ENCODE peak calls at places on chromosomes 5 and 9, in seven cellular contexts. H, K, U, Y, V, R and X are unnamed samples.

GRCh38 chr9:129995409-129996160 is 47.4 kb downstream of the FNBP1 start:
- ATAC-seq in Y (peak; percentile 56), R (peak; percentile 44), U (peak; percentile 52), H (no peak), K (peak; percentile 58), V (no peak), X (peak; percentile 61)

GRCh38 chr9:124594673-124595072 is 87.5 kb upstream of the NR5A1 start:
- ATAC-seq in Y (no peak), K (no peak), V (no peak), R (no peak), H (no peak), U (no peak), X (no peak)

GRCh38 chr9:127035948-127036347 is 86.5 kb downstream of the ANGPTL2 start:
- ATAC-seq in V (no peak), R (no peak), H (peak; percentile 85), U (peak; percentile 92), K (no peak), Y (peak; percentile 80), X (no peak)

GRCh38 chr5:74766348-74766886 is 500 bp downstream of the GFM2 start:
- ATAC-seq in Y (peak; percentile 41), U (peak; percentile 67), K (no peak), V (peak; percentile 45), R (peak; percentile 59), H (peak; percentile 49), X (peak; percentile 20)

GRCh38 chr5:139014726-139015125 is 139.6 kb upstream of the LRRTM2 start:
- ATAC-seq in R (no peak), K (no peak), Y (no peak), H (no peak), V (no peak), U (no peak), X (no peak)

GRCh38 chr5:122447072-122447471 is 135.0 kb downstream of the SNCAIP start:
- ATAC-seq in V (no peak), H (no peak), Y (no peak), R (no peak), U (no peak), K (no peak), X (no peak)

GRCh38 chr5:132853790-132854189 is 12.5 kb downstream of the GDF9 start:
- ATAC-seq in R (no peak), H (no peak), V (no peak), K (no peak), Y (no peak), U (no peak), X (no peak)

GRCh38 chr5:65141487-65141886 is 340.2 kb downstream of the ADAMTS6 start:
- ATAC-seq in Y (no peak), U (no peak), H (no peak), V (no peak), R (no peak), K (no peak), X (no peak)

GRCh38 chr5:112682621-112683061 is 55.0 kb upstream of the APC start:
- ATAC-seq in H (no peak), Y (no peak), V (no peak), R (no peak), K (no peak), U (no peak), X (no peak)

GRCh38 chr5:168163966-168164365 is 127.5 kb upstream of the WWC1 start:
- ATAC-seq in H (no peak), Y (no peak), U (no peak), R (no peak), V (no peak), K (no peak), X (no peak)

GRCh38 chr5:67021031-67021430 is 175.6 kb downstream of the CD180 start:
- ATAC-seq in R (no peak), U (peak; percentile 38), H (no peak), K (no peak), V (no peak), Y (no peak), X (no peak)

GRCh38 chr9:136829412-136829811 is 12.9 kb upstream of the AJM1 start:
- ATAC-seq in R (no peak), U (no peak), V (no peak), Y (no peak), K (no peak), H (no peak), X (no peak)

GRCh38 chr5:72246239-72246580 is 73.8 kb downstream of the MRPS27 start:
- ATAC-seq in R (peak; percentile 59), U (no peak), Y (peak; percentile 55), H (no peak), K (peak; percentile 46), V (no peak), X (no peak)

GRCh38 chr9:132943677-132944293 is 631 bp downstream of the TSC1 start:
- ATAC-seq in U (peak; percentile 1), H (no peak), R (no peak), K (no peak), Y (no peak), V (no peak), X (no peak)

GRCh38 chr5:142807378-142807911 is 37.3 kb downstream of the ARHGAP26 start:
- ATAC-seq in V (peak; percentile 87), U (peak; percentile 70), K (no peak), Y (peak; percentile 61), H (peak; percentile 66), R (no peak), X (no peak)

GRCh38 chr5:148792649-148793048 is 33.8 kb upstream of the ADRB2 start:
- ATAC-seq in U (no peak), Y (no peak), H (no peak), V (no peak), R (no peak), K (no peak), X (peak; percentile 13)

GRCh38 chr5:6734781-6735180 is 21.5 kb downstream of the TENT4A start:
- ATAC-seq in U (no peak), R (peak; percentile 87), H (no peak), K (no peak), Y (no peak), V (no peak), X (no peak)

GRCh38 chr5:125044491-125045282 is 298.2 kb upstream of the ZNF608 start:
- ATAC-seq in H (no peak), V (no peak), U (no peak), Y (no peak), R (no peak), K (no peak), X (no peak)

GRCh38 chr9:137244486-137245449 is 3.7 kb downstream of the TUBB4B start:
- ATAC-seq in K (no peak), Y (no peak), U (no peak), V (no peak), H (no peak), R (no peak), X (no peak)

GRCh38 chr9:124410321-124410913 is 4.8 kb downstream of the PSMB7 start:
- ATAC-seq in R (no peak), U (no peak), V (no peak), H (no peak), K (no peak), Y (no peak), X (no peak)

GRCh38 chr5:2740849-2741555 is 10.5 kb downstream of the IRX2 start:
- ATAC-seq in V (no peak), R (no peak), H (no peak), Y (no peak), K (no peak), U (no peak), X (no peak)

GRCh38 chr9:120490888-120491595 is 88.9 kb downstream of the CDK5RAP2 start:
- ATAC-seq in U (peak; percentile 33), Y (peak; percentile 69), V (peak; percentile 64), R (no peak), K (no peak), H (no peak), X (no peak)

GRCh38 chr5:172778223-172778814 is 7.3 kb upstream of the DUSP1 start:
- ATAC-seq in Y (peak; percentile 22), K (no peak), U (peak; percentile 27), H (no peak), R (no peak), V (no peak), X (peak; percentile 55)

GRCh38 chr5:73654171-73654811 is 28.3 kb downstream of the ARHGEF28 start:
- ATAC-seq in U (no peak), Y (no peak), R (no peak), H (no peak), V (no peak), K (no peak), X (peak; percentile 44)

GRCh38 chr5:150137168-150137957 is 18.3 kb downstream of the PDGFRB start:
- ATAC-seq in Y (no peak), U (peak; percentile 42), K (no peak), H (peak; percentile 6), R (no peak), V (no peak), X (no peak)

GRCh38 chr9:109463924-109464625 is 34.0 kb downstream of the PTPN3 start:
- ATAC-seq in U (no peak), H (no peak), K (peak; percentile 74), V (no peak), Y (no peak), R (no peak), X (peak; percentile 83)

GRCh38 chr5:118557103-118557805 is 431.1 kb downstream of the DTWD2 start:
- ATAC-seq in Y (no peak), H (no peak), U (no peak), R (no peak), V (no peak), K (no peak), X (no peak)

GRCh38 chr5:143758750-143759149 is 53.2 kb upstream of the HMHB1 start:
- ATAC-seq in R (no peak), Y (peak; percentile 81), V (no peak), H (peak; percentile 77), U (peak; percentile 66), K (no peak), X (peak; percentile 44)

GRCh38 chr9:2179557-2179956 is 164.4 kb downstream of the SMARCA2 start:
- ATAC-seq in Y (no peak), H (no peak), K (no peak), R (no peak), U (peak; percentile 40), V (no peak), X (peak; percentile 51)

GRCh38 chr9:136741885-136742568 is 713 bp downstream of the LCN10 start:
- ATAC-seq in U (peak; percentile 4), Y (peak; percentile 35), K (peak; percentile 37), V (peak; percentile 79), R (peak; percentile 75), H (no peak), X (peak; percentile 82)

GRCh38 chr5:82470185-82470584 is 192.0 kb upstream of the RPS23 start:
- ATAC-seq in R (no peak), H (no peak), U (no peak), V (no peak), K (no peak), Y (no peak), X (no peak)

GRCh38 chr5:166561759-166562158 is 1729.7 kb upstream of the WWC1 start:
- ATAC-seq in U (no peak), V (no peak), H (peak; percentile 26), K (no peak), R (no peak), Y (no peak), X (no peak)

GRCh38 chr5:42811591-42812392 is at the start of gene SELENOP:
- ATAC-seq in K (no peak), R (no peak), V (no peak), U (peak; percentile 96), Y (peak; percentile 91), H (peak; percentile 95), X (no peak)

GRCh38 chr9:82035332-82035731 is 46.8 kb downstream of the SPATA31D1 start:
- ATAC-seq in K (no peak), Y (no peak), U (no peak), R (no peak), V (no peak), H (no peak), X (no peak)

GRCh38 chr5:149205625-149206523 is 64.6 kb downstream of the ABLIM3 start:
- ATAC-seq in V (no peak), K (no peak), U (peak; percentile 76), Y (peak; percentile 74), H (peak; percentile 57), R (no peak), X (no peak)